ENCODE peak calls at places on chromosome 13, in nine cellular contexts. U is fibroblast of the conjunctiva; V is H54; D is NCI-H1092; K is fibroblast of pulmonary artery; J is endodermal cell; Q is naive thymus-derived CD4-positive, alpha-beta T cell; B is brain pericyte; C is activated CD4-positive, alpha-beta T cell treated with anti-CD3 and anti-CD28 coated beads for 24 hours. X is an unnamed sample.

GRCh38 chr13:86559915-86560314 is 760.7 kb upstream of the SLITRK6 start:
- DNase-seq in K (no peak), U (no peak), C (no peak), D (peak; percentile 21), Q (no peak), B (no peak), V (no peak), J (no peak), X (no peak)

GRCh38 chr13:22357132-22357531 is 686.3 kb downstream of the FGF9 start:
- DNase-seq in B (no peak), C (no peak), Q (no peak), J (no peak), V (no peak), D (no peak), K (no peak), U (no peak), X (no peak)

GRCh38 chr13:102774596-102775375 is 1.2 kb upstream of the TEX30 start:
- DNase-seq in D (no peak), C (no peak), Q (no peak), B (no peak), J (no peak), V (no peak), K (no peak), U (no peak), X (no peak)

GRCh38 chr13:113220877-113221276 is 11.5 kb downstream of the CUL4A start:
- DNase-seq in J (peak; percentile 64), B (no peak), D (no peak), C (no peak), Q (peak; percentile 12), K (peak; percentile 21), V (no peak), U (no peak), X (no peak)

GRCh38 chr13:57982782-57983181 is 351.2 kb downstream of the PCDH17 start:
- DNase-seq in V (no peak), D (no peak), U (no peak), J (no peak), Q (no peak), K (no peak), B (no peak), C (no peak), X (no peak)

GRCh38 chr13:92500192-92500591 is 726.4 kb upstream of the GPC6 start:
- DNase-seq in Q (no peak), B (no peak), C (no peak), U (no peak), D (no peak), V (no peak), J (peak; percentile 71), K (no peak), X (no peak)

GRCh38 chr13:77717508-77717907 is 20.0 kb downstream of the SLAIN1 start:
- DNase-seq in C (no peak), V (no peak), U (no peak), K (no peak), D (no peak), B (no peak), J (no peak), Q (no peak), X (no peak)

GRCh38 chr13:92553470-92554114 is 673.0 kb upstream of the GPC6 start:
- DNase-seq in U (no peak), C (no peak), J (no peak), D (no peak), Q (no peak), B (no peak), K (no peak), V (no peak), X (no peak)

GRCh38 chr13:111042661-111043226 is 72.4 kb upstream of the ARHGEF7 start:
- DNase-seq in K (no peak), U (no peak), V (no peak), Q (no peak), C (no peak), J (no peak), D (no peak), B (no peak), X (no peak)

GRCh38 chr13:73618275-73618865 is 515.8 kb downstream of the KLF12 start:
- DNase-seq in V (no peak), J (no peak), Q (no peak), B (no peak), D (no peak), U (no peak), K (no peak), C (no peak), X (no peak)

GRCh38 chr13:59345316-59345715 is 818.4 kb downstream of the DIAPH3 start:
- DNase-seq in J (no peak), D (no peak), B (peak; percentile 13), C (no peak), V (no peak), Q (no peak), K (peak; percentile 94), U (no peak), X (no peak)

GRCh38 chr13:73228546-73228945 is 169.7 kb downstream of the KLF5 start:
- DNase-seq in D (no peak), B (no peak), C (no peak), Q (peak; percentile 53), U (no peak), J (no peak), K (peak; percentile 18), V (no peak), X (no peak)

GRCh38 chr13:113074401-113074800 is 31.2 kb upstream of the F7 start:
- DNase-seq in D (no peak), J (no peak), V (no peak), Q (no peak), B (no peak), K (no peak), U (no peak), C (no peak), X (no peak)

GRCh38 chr13:95660981-95661581 is 15.9 kb upstream of the DNAJC3 start:
- DNase-seq in B (no peak), K (peak; percentile 69), C (peak; percentile 9), D (peak; percentile 50), Q (peak; percentile 11), J (no peak), V (peak; percentile 30), U (no peak), X (no peak)

GRCh38 chr13:81171065-81171647 is 830.2 kb upstream of the SPRY2 start:
- DNase-seq in V (no peak), D (no peak), Q (no peak), C (no peak), J (no peak), U (no peak), B (peak; percentile 5), K (peak; percentile 36), X (no peak)

GRCh38 chr13:46491641-46492040 is 61.3 kb upstream of the LRCH1 start:
- DNase-seq in K (no peak), D (no peak), J (no peak), B (peak; percentile 79), V (no peak), Q (no peak), U (no peak), C (no peak), X (no peak)

GRCh38 chr13:23867027-23867491 is 22.1 kb downstream of the MIPEP start:
- DNase-seq in J (peak; percentile 68), K (peak; percentile 41), D (no peak), Q (no peak), C (no peak), U (peak; percentile 16), B (no peak), V (peak; percentile 7), X (no peak)

GRCh38 chr13:74406439-74406838 is 272.2 kb upstream of the KLF12 start:
- DNase-seq in U (no peak), B (no peak), J (no peak), Q (no peak), V (no peak), K (no peak), D (no peak), C (no peak), X (no peak)

GRCh38 chr13:24081388-24081787 is 79.1 kb upstream of the SPATA13 start:
- DNase-seq in C (no peak), K (peak; percentile 52), B (no peak), J (no peak), V (no peak), Q (no peak), U (no peak), D (no peak), X (no peak)

GRCh38 chr13:31038834-31039552 is 106.5 kb downstream of the TEX26 start:
- DNase-seq in V (peak; percentile 17), Q (no peak), D (no peak), U (no peak), K (no peak), C (no peak), J (no peak), B (no peak), X (no peak)

GRCh38 chr13:40440990-40441820 is 225.2 kb downstream of the FOXO1 start:
- DNase-seq in J (no peak), Q (no peak), U (peak; percentile 43), C (no peak), K (peak; percentile 45), D (no peak), V (peak; percentile 7), B (no peak), X (no peak)